ENCODE peak calls at places on chromosomes 1 and 21, in four cellular contexts. E is GM23338, A is SK-N-SH, H is endothelial cell of umbilical vein. F is an unnamed sample.

GRCh38 chr1:22284906-22285544 is 142.1 kb upstream of the WNT4 start:
- DNase-seq in A (peak), E (no peak), H (no peak), F (no peak)

GRCh38 chr1:167220537-167221125 is at the start of gene POU2F1:
- DNase-seq in A (peak), E (peak), H (peak), F (peak)

GRCh38 chr1:246577720-246578106 is 11.5 kb downstream of the CNST start:
- DNase-seq in A (no peak), E (no peak), H (peak), F (no peak)

GRCh38 chr1:67614511-67614934 is 70.5 kb upstream of the GADD45A start:
- DNase-seq in E (no peak), A (no peak), H (no peak), F (no peak)

GRCh38 chr1:207752456-207753132 is 740 bp downstream of the CD46 start:
- DNase-seq in H (peak), A (peak), E (peak), F (peak)

GRCh38 chr1:100036718-100037664 is 67.2 kb downstream of the SLC35A3 start:
- DNase-seq in E (peak), H (peak), A (peak), F (peak)

GRCh38 chr1:40383095-40383487 is 9.6 kb downstream of the SMAP2 start:
- DNase-seq in E (peak), A (peak), H (no peak), F (peak)

GRCh38 chr1:117796226-117796625 is 133.2 kb downstream of the GDAP2 start:
- DNase-seq in H (no peak), E (no peak), A (no peak), F (no peak)

GRCh38 chr1:60271041-60271440 is 197.5 kb upstream of the C1orf87 start:
- DNase-seq in E (no peak), H (no peak), A (no peak), F (no peak)

GRCh38 chr1:150213170-150214098 is 22.5 kb downstream of the ANP32E start:
- DNase-seq in E (peak), A (peak), H (peak), F (peak)

GRCh38 chr1:94329986-94330385 is 88.2 kb upstream of the ABCD3 start:
- DNase-seq in A (no peak), E (peak), H (peak), F (peak)

GRCh38 chr21:42536601-42537000 is 22.9 kb downstream of the SLC37A1 start:
- DNase-seq in H (no peak), E (no peak), A (no peak), F (no peak)

GRCh38 chr1:227268943-227269342 is 49.3 kb downstream of the CDC42BPA start:
- DNase-seq in H (peak), A (no peak), E (no peak), F (no peak)

GRCh38 chr21:33229099-33229775 is 501 bp upstream of the IFNAR2 start:
- DNase-seq in H (no peak), E (peak), A (peak), F (no peak)

GRCh38 chr1:227891223-227891954 is 56.3 kb downstream of the WNT9A start:
- DNase-seq in E (no peak), H (no peak), A (peak), F (no peak)

GRCh38 chr1:111778066-111778465 is 22.4 kb downstream of the DDX20 start:
- DNase-seq in A (no peak), H (no peak), E (no peak), F (no peak)

GRCh38 chr1:209199822-209200221 is 383.7 kb upstream of the CAMK1G start:
- DNase-seq in H (no peak), A (no peak), E (peak), F (peak)

GRCh38 chr1:66341446-66342089 is 192.4 kb upstream of the SGIP1 start:
- DNase-seq in H (no peak), E (no peak), A (no peak), F (no peak)

GRCh38 chr1:206890690-206891089 is 6.6 kb upstream of the IL24 start:
- DNase-seq in A (no peak), E (no peak), H (no peak), F (no peak)

GRCh38 chr1:43982241-43982640 is 3.2 kb downstream of the B4GALT2 start:
- DNase-seq in H (no peak), A (no peak), E (no peak), F (no peak)

GRCh38 chr1:201628490-201628889 is 89.6 kb downstream of the NAV1 start:
- DNase-seq in A (peak), E (no peak), H (no peak), F (peak)

GRCh38 chr1:14660795-14661194 is 62.3 kb downstream of the KAZN start:
- DNase-seq in E (no peak), A (no peak), H (no peak), F (no peak)

GRCh38 chr1:112515311-112516009 is 6.7 kb downstream of the WNT2B start:
- DNase-seq in A (no peak), E (peak), H (peak), F (peak)

GRCh38 chr1:66996018-66996682 is 57.8 kb downstream of the SLC35D1 start:
- DNase-seq in E (peak), A (peak), H (peak), F (peak)

GRCh38 chr1:205301842-205302588 is 19.5 kb downstream of the NUAK2 start:
- DNase-seq in E (no peak), H (no peak), A (no peak), F (no peak)

GRCh38 chr1:178684542-178685000 is 40.5 kb upstream of the RALGPS2 start:
- DNase-seq in E (no peak), H (peak), A (no peak), F (no peak)

GRCh38 chr1:223223091-223223995 is 80.3 kb upstream of the TLR5 start:
- DNase-seq in H (no peak), A (no peak), E (no peak), F (no peak)

GRCh38 chr1:88216441-88216840 is 467.6 kb upstream of the PKN2 start:
- DNase-seq in E (no peak), H (no peak), A (no peak), F (no peak)

GRCh38 chr21:18666725-18667124 is 263.1 kb upstream of the TMPRSS15 start:
- DNase-seq in A (no peak), H (no peak), E (no peak), F (no peak)

GRCh38 chr1:30907641-30908445 is 715 bp downstream of the SDC3 start:
- DNase-seq in A (peak), E (no peak), H (no peak), F (no peak)

GRCh38 chr1:231240883-231241735 is at the start of gene GNPAT:
- DNase-seq in H (peak), A (peak), E (peak), F (peak)

GRCh38 chr1:20477355-20478071 is 8.5 kb downstream of the CAMK2N1 start:
- DNase-seq in H (no peak), E (no peak), A (peak), F (no peak)

GRCh38 chr1:20479840-20480239 is 6.2 kb downstream of the CAMK2N1 start:
- DNase-seq in H (no peak), E (no peak), A (no peak), F (no peak)

GRCh38 chr1:20476260-20477038 is 9.6 kb downstream of the CAMK2N1 start:
- DNase-seq in A (peak), H (no peak), E (peak), F (peak)

GRCh38 chr1:20480261-20481157 is 5.5 kb downstream of the CAMK2N1 start:
- DNase-seq in H (no peak), A (no peak), E (no peak), F (peak)

DNA sequence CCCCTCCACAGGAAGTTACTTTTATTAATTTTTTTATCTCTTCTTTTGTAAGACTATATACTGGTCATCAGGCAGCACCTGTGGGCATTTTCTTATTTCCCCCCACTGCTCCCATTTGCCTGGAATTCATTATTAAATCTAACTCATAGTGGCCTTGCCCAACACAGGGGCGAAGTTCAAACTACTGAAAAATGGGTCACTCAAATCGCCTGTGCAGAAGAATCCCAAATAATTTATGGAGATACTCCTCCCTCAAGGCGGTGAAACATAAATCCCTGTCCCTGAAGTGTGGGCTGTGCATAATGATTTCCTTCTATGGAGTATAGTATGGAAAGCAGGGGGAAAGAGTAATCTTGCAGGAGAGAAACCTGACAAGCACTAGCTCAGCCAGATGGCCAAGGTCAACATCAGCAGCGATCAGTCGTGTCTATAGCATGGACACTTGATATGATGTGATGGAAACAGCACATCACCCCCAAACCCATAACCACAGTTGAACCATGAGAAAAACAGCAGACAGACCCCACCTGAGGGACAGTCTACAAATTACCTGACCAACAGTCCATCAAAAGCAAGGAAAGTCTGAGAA is 7.8 kb downstream of the CAMK2N1 start:
- DNase-seq in H (no peak), E (no peak), A (no peak), F (no peak)
- H3K4me2 ChIP-seq in H (no peak), E (no peak), A (no peak), F (no peak)

GRCh38 chr21:45452696-45453307 is 47.8 kb downstream of the COL18A1 start:
- DNase-seq in A (no peak), H (no peak), E (no peak), F (no peak)
- H2AFZ ChIP-seq in A (no peak), H (no peak), E (no peak), F (no peak)

DNA sequence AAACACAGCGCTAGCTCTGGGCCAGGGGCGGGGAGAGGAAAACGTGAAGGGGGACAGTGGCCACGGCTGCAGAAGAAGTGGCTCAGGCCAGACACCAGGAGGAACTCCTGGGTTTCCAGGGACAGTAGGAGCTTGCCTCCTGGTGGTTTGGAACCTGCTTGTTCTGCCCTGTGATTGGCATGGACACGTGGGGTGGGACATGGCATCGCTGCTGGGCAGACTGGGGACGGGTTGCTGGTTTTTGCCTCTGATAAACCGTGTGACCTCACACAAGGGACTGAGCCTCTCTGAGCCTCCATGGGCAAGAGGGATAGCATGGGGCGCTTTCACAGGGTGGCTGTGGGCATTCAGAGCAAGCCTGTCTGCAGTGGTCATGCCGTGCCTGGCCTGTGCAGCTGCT is 7.5 kb upstream of the PLCH2 start:
- DNase-seq in E (no peak), H (no peak), A (no peak), F (no peak)
- H3K4me2 ChIP-seq in E (no peak), H (no peak), A (no peak), F (no peak)

GRCh38 chr1:89365206-89365605 is 1.3 kb downstream of the GBP6 start:
- DNase-seq in E (no peak), H (no peak), A (peak), F (no peak)
- H2AFZ ChIP-seq in E (no peak), H (no peak), A (no peak), F (peak)

DNA sequence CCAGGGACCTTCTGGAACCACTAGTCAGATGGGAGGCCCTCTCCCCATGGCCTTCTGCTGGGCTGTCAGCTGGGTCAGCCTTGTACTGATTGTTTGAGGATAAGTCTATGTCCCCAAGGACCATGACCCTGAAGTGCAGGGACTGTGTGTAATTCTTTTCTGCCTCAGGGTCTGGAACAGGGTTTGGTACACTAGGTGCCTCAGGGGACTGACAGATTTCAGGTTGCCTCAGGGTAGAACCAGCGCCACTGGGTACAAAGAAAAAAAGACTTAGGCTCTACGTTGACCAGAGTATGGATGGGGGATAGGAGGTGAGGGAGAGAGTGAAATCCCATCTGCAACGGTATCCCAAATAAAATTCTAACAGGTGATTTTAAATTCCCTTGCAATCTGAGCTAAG is 3.0 kb downstream of the KDF1 start:
- DNase-seq in A (no peak), H (no peak), E (no peak), F (no peak)
- H3K4me2 ChIP-seq in A (no peak), H (no peak), E (no peak), F (no peak)

DNA sequence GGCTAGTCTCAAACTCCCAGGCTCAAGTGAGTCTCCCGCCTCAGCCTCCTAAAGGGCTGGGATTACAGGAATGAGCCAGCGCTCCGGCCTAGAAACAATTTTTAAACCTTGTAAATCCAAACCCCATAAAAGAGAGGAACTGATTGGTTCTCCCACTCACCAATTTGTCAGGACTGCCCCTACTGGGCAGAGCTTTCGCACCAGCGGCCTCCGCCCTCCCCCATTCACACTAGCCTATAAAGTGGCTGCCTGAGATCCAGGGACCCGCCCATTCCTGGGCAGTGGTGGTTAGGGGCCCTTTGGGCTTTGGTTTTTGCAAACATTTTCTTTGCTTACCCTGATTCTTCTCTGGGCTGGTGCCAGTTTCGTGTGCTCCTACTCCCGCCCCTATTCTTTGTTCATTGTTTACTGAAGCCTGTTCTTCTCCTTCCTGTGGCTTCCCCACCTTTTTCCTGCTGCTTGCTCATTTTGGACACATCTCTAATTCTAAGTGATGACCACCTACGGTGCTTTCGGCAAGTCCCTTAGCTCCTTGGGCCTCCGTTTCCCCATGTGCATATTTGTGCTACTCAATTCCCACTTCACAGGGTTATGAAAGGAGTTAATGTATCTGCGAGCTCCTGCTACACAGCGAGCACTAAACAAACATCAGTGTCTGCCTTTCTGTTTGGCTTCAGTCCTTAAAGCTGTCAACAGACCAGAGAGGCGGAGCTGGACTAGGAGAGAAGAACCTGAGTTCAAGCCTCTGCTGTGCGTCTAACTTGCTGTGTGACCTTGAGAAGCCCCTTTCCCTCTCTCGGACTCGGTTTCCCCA is 39.8 kb upstream of the CLIC4 start:
- DNase-seq in A (peak), H (peak), E (peak), F (peak)
- H2AFZ ChIP-seq in A (peak), H (peak), E (peak), F (peak)

DNA sequence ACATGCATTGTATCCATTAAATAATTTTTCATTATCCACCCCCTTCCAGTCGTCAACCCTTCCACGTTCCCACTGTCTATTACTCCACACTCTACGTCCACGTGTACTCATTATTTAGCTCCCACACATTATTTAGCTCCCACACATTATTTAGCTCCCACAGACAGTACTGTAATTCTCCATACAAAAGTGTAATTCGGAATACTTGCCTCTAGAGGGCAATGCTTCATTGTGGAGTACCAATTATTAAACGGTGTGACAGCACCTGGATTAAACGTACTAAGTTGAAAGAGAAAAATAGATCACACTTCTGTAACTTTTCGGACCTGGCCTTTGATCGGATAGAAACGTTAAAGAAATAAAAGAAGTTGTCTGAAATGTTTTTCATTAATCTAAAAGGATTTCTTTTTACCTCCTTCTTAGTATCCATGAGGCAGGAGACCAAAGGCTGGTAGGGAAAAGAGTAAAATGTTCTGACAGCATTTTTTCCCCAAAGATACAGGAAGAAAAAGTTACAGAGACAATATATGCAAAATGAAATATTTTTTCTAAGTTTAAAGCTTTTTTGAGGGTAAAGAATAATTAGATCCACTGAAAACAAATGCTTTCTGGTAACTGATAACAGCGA is 99.2 kb downstream of the LHX8 start:
- DNase-seq in A (peak), E (peak), H (peak), F (peak)
- H3K4me2 ChIP-seq in A (no peak), E (no peak), H (no peak), F (no peak)

F was measured in neural progenitor cell.